ENCODE peak calls at places on chromosomes 16 and 17, in five cellular contexts. X is mesenchymal stem cell, C is NT2/D1, Y is fibroblast of lung, O is mesendoderm. V is an unnamed sample. For H3K4me1, the result is how much of the 10 kb centered on the place peaks cover.

GRCh38 chr17:72622661-72623433 is 469.6 kb downstream of the SLC39A11 start:
- DNase-seq in Y (no peak), X (no peak), C (no peak), O (no peak), V (no peak)

GRCh38 chr17:66676421-66676820 is 158.5 kb upstream of the CACNG5 start:
- DNase-seq in O (no peak), X (no peak), C (no peak), Y (no peak), V (peak)

GRCh38 chr17:60416368-60416925 is 5.8 kb upstream of the CHCT1 start:
- DNase-seq in Y (no peak), X (no peak), O (no peak), C (no peak), V (no peak)

GRCh38 chr17:83079766-83080616 is 582 bp downstream of the METRNL start:
- DNase-seq in X (no peak), Y (no peak), C (no peak), O (no peak), V (no peak)

GRCh38 chr17:4358154-4358553 is 8.3 kb downstream of the UBE2G1 start:
- DNase-seq in X (no peak), C (no peak), O (no peak), Y (no peak), V (peak)

GRCh38 chr17:298791-299450 is 53.7 kb downstream of the RPH3AL start:
- DNase-seq in X (no peak), Y (no peak), O (no peak), C (no peak), V (no peak)

GRCh38 chr17:81576621-81577277 is 24.6 kb upstream of the FAAP100 start:
- DNase-seq in C (no peak), Y (peak), X (peak), O (no peak), V (no peak)

GRCh38 chr17:61221597-61222471 is 177.8 kb upstream of the TBX2 start:
- DNase-seq in O (no peak), C (no peak), X (peak), Y (no peak), V (no peak)

GRCh38 chr16:59210955-59211541 is 476.9 kb upstream of the GOT2 start:
- DNase-seq in X (peak), C (peak), O (peak), Y (peak), V (peak)

GRCh38 chr17:12959441-12959840 is 58.4 kb downstream of the ELAC2 start:
- DNase-seq in Y (peak), C (no peak), O (no peak), X (no peak), V (no peak)

GRCh38 chr17:38619451-38619795 is 13.7 kb upstream of the SRCIN1 start:
- DNase-seq in X (no peak), O (no peak), C (no peak), Y (no peak), V (peak)

GRCh38 chr17:66737524-66737923 is 97.4 kb upstream of the CACNG5 start:
- DNase-seq in X (peak), C (no peak), O (peak), Y (peak), V (peak)

GRCh38 chr16:31678649-31679325 is 151.1 kb downstream of the AHSP start:
- DNase-seq in X (no peak), Y (no peak), C (no peak), O (no peak), V (no peak)

GRCh38 chr17:76145231-76146052 is 4.4 kb upstream of the FOXJ1 start:
- DNase-seq in C (no peak), Y (no peak), O (no peak), X (no peak), V (peak)

GRCh38 chr16:27449434-27450188 is 47.6 kb downstream of the IL21R start:
- DNase-seq in X (no peak), C (no peak), O (no peak), Y (no peak), V (no peak)

GRCh38 chr17:50626037-50626574 is 8.6 kb upstream of the ABCC3 start:
- DNase-seq in O (peak), X (peak), Y (peak), C (peak), V (peak)

GRCh38 chr17:79925242-79925957 is 86.2 kb upstream of the CBX4 start:
- DNase-seq in X (no peak), C (no peak), Y (peak), O (no peak), V (peak)

GRCh38 chr16:81625544-81626152 is 153.4 kb upstream of the PLCG2 start:
- DNase-seq in Y (no peak), O (no peak), C (no peak), X (peak), V (no peak)

GRCh38 chr16:57791156-57791902 is 11.0 kb downstream of the KIFC3 start:
- DNase-seq in C (no peak), Y (peak), O (no peak), X (no peak), V (no peak)

GRCh38 chr16:88685156-88686061 is 898 bp downstream of the SNAI3 start:
- DNase-seq in C (no peak), X (peak), Y (peak), O (no peak), V (peak)

GRCh38 chr16:11361043-11361442 is 15.8 kb downstream of the RMI2 start:
- DNase-seq in O (no peak), C (no peak), X (no peak), Y (peak), V (no peak)

GRCh38 chr16:72224260-72224768 is 52.4 kb upstream of the PMFBP1 start:
- DNase-seq in Y (no peak), O (no peak), C (no peak), X (no peak), V (no peak)

GRCh38 chr16:85310868-85311585 is 198.8 kb upstream of the CIBAR2 start:
- DNase-seq in X (no peak), O (no peak), Y (no peak), C (no peak), V (peak)

GRCh38 chr16:3148256-3149192 is 13.7 kb downstream of the ZNF213 start:
- DNase-seq in O (no peak), Y (no peak), C (no peak), X (no peak), V (no peak)

GRCh38 chr16:52494621-52495020 is 52.3 kb downstream of the TOX3 start:
- DNase-seq in X (no peak), Y (peak), C (no peak), O (no peak), V (no peak)
- H3K9ac ChIP-seq in X (no peak), Y (no peak), C (no peak), O (no peak), V (no peak)

GRCh38 chr17:57988301-57989010 is 402 bp upstream of the VEZF1 start:
- DNase-seq in O (peak), C (no peak), X (peak), Y (peak), V (peak)

GRCh38 chr17:57986841-57987581 is 1.0 kb downstream of the VEZF1 start:
- DNase-seq in C (no peak), Y (peak), O (peak), X (peak), V (peak)

GRCh38 chr17:57990037-57990436 is 2.0 kb upstream of the VEZF1 start:
- DNase-seq in Y (no peak), X (peak), C (no peak), O (no peak), V (no peak)

GRCh38 chr17:57987582-57988300 is at the start of gene VEZF1:
- DNase-seq in C (no peak), Y (peak), X (peak), O (peak), V (peak)

GRCh38 chr17:57989011-57989345 is 924 bp upstream of the VEZF1 start:
- DNase-seq in Y (peak), C (no peak), X (peak), O (no peak), V (peak)
- H3K4me1 ChIP-seq in Y (under half), C (under half), X (under half), O (under half), V (under half)

GRCh38 chr17:8154608-8155152 is 2.5 kb upstream of the PER1 start:
- DNase-seq in C (no peak), O (no peak), X (no peak), Y (peak), V (no peak)
- H3K4me3 ChIP-seq in C (peak), O (no peak), X (peak), Y (peak), V (peak)

GRCh38 chr17:43710101-43710500 is 48.4 kb upstream of the MEOX1 start:
- DNase-seq in X (no peak), Y (no peak), O (no peak), C (no peak), V (no peak)

GRCh38 chr17:43712397-43712796 is 46.2 kb downstream of the SOST start:
- DNase-seq in C (no peak), Y (no peak), O (no peak), X (no peak), V (no peak)

GRCh38 chr17:43714338-43715149 is 44.0 kb downstream of the SOST start:
- DNase-seq in O (no peak), C (no peak), X (peak), Y (no peak), V (no peak)

GRCh38 chr17:43717913-43718312 is 40.7 kb downstream of the SOST start:
- DNase-seq in X (no peak), C (no peak), O (no peak), Y (no peak), V (no peak)

GRCh38 chr17:43713494-43714162 is 45.0 kb downstream of the SOST start:
- DNase-seq in X (peak), Y (no peak), O (peak), C (no peak), V (peak)
- H3K9ac ChIP-seq in X (peak), Y (no peak), O (peak), C (peak), V (peak)